ENCODE peak calls at places on chromosomes 7 and 10, in nine cellular contexts. L is left ventricle myocardium inferior, A is SK-N-SH, D is mammary epithelial cell, T is psoas muscle, E is gastrocnemius medialis, K is AG09309, F is adipocyte, B is esophagus squamous epithelium. X is an unnamed sample.

GRCh38 chr7:154916381-154917213 is 86.3 kb downstream of the PAXIP1 start:
- DNase-seq in L (no peak), A (peak), D (no peak), T (no peak), E (no peak), K (no peak), F (no peak), B (no peak), X (no peak)

GRCh38 chr7:3955751-3956696 is 655.0 kb downstream of the SDK1 start:
- DNase-seq in L (no peak), A (no peak), D (peak), T (no peak), E (no peak), K (no peak), F (peak), B (no peak), X (peak)

GRCh38 chr10:30617070-30617469 is 12.5 kb downstream of the LYZL2 start:
- DNase-seq in L (no peak), A (no peak), D (no peak), T (no peak), E (no peak), K (no peak), F (no peak), B (no peak), X (no peak)

GRCh38 chr7:69864822-69865221 is 266.5 kb downstream of the AUTS2 start:
- DNase-seq in L (no peak), A (no peak), D (no peak), T (no peak), E (no peak), K (no peak), F (no peak), B (no peak), X (no peak)

GRCh38 chr10:45627412-45628048 is 45.0 kb downstream of the ZFAND4 start:
- DNase-seq in L (peak), A (no peak), D (no peak), T (no peak), E (peak), K (no peak), F (no peak), B (no peak), X (no peak)

GRCh38 chr10:121553455-121553854 is 44.8 kb downstream of the FGFR2 start:
- DNase-seq in L (no peak), A (no peak), D (no peak), T (no peak), E (no peak), K (no peak), F (no peak), B (no peak), X (no peak)

GRCh38 chr7:5693529-5693928 is 87.9 kb downstream of the RNF216 start:
- DNase-seq in L (no peak), A (no peak), D (peak), T (no peak), E (no peak), K (no peak), F (peak), B (no peak), X (peak)

GRCh38 chr10:122301055-122301810 is 30.1 kb downstream of the BTBD16 start:
- DNase-seq in L (no peak), A (no peak), D (no peak), T (no peak), E (no peak), K (peak), F (peak), B (no peak), X (no peak)

GRCh38 chr7:21414795-21415393 is 13.0 kb upstream of the SP4 start:
- DNase-seq in L (no peak), A (no peak), D (no peak), T (no peak), E (no peak), K (no peak), F (no peak), B (no peak), X (no peak)

GRCh38 chr10:79018591-79019011 is 50.2 kb upstream of the ZMIZ1 start:
- DNase-seq in L (no peak), A (peak), D (peak), T (peak), E (peak), K (no peak), F (no peak), B (no peak), X (no peak)

GRCh38 chr10:113108180-113108835 is 158.3 kb downstream of the TCF7L2 start:
- DNase-seq in L (no peak), A (peak), D (no peak), T (peak), E (no peak), K (no peak), F (no peak), B (no peak), X (no peak)

GRCh38 chr10:94123253-94123995 is 129.7 kb downstream of the PLCE1 start:
- DNase-seq in L (no peak), A (no peak), D (peak), T (no peak), E (no peak), K (peak), F (peak), B (no peak), X (no peak)

GRCh38 chr7:155009570-155010157 is 6.7 kb upstream of the PAXIP1 start:
- DNase-seq in L (no peak), A (peak), D (no peak), T (no peak), E (no peak), K (no peak), F (no peak), B (no peak), X (no peak)

GRCh38 chr10:75035975-75036708 is 75.3 kb upstream of the SAMD8 start:
- DNase-seq in L (no peak), A (no peak), D (peak), T (no peak), E (no peak), K (no peak), F (peak), B (no peak), X (no peak)

GRCh38 chr10:92440578-92440977 is 133.3 kb downstream of the IDE start:
- DNase-seq in L (no peak), A (no peak), D (no peak), T (no peak), E (no peak), K (no peak), F (no peak), B (no peak), X (no peak)

GRCh38 chr10:19816420-19817250 is at the start of gene PLXDC2:
- DNase-seq in L (peak), A (peak), D (peak), T (peak), E (peak), K (no peak), F (peak), B (no peak), X (no peak)
- H3K4me3 ChIP-seq in L (peak), A (peak), D (peak), T (peak), E (peak), K (peak), F (peak), B (peak), X (peak)

GRCh38 chr10:60254776-60255175 is 134.9 kb downstream of the ANK3 start:
- DNase-seq in L (no peak), A (no peak), D (no peak), T (no peak), E (no peak), K (no peak), F (no peak), B (no peak), X (no peak)

GRCh38 chr10:60257767-60258428 is 131.8 kb downstream of the ANK3 start:
- DNase-seq in L (no peak), A (no peak), D (no peak), T (no peak), E (no peak), K (no peak), F (no peak), B (no peak), X (no peak)

GRCh38 chr10:60262647-60263126 is 127.0 kb downstream of the ANK3 start:
- DNase-seq in L (no peak), A (no peak), D (no peak), T (no peak), E (no peak), K (no peak), F (no peak), B (no peak), X (no peak)

GRCh38 chr10:60260321-60260720 is 129.4 kb downstream of the ANK3 start:
- DNase-seq in L (no peak), A (no peak), D (no peak), T (no peak), E (no peak), K (no peak), F (no peak), B (no peak), X (no peak)

DNA sequence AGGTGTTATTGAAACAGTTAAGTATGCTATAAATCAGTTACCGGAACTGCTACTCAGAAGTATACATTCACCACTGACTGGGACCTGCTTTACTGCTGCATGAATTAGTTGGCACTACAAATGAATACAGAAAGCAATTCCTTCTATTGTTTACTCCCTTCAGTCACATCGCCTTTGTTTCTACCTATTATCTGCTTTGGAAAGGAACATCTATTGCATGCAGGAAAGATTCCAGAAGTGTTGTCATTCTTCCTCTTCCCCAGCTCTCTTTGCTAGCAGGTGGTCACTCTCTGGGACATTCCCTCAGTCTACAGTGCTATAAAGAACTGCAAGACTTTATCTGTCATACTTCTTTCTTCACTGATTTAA is 131.3 kb downstream of the ANK3 start:
- DNase-seq in L (no peak), A (no peak), D (no peak), T (no peak), E (no peak), K (no peak), F (no peak), B (no peak), X (no peak)
- H3K4me3 ChIP-seq in L (no peak), A (no peak), D (no peak), T (no peak), E (no peak), K (no peak), F (no peak), B (no peak), X (no peak)

DNA sequence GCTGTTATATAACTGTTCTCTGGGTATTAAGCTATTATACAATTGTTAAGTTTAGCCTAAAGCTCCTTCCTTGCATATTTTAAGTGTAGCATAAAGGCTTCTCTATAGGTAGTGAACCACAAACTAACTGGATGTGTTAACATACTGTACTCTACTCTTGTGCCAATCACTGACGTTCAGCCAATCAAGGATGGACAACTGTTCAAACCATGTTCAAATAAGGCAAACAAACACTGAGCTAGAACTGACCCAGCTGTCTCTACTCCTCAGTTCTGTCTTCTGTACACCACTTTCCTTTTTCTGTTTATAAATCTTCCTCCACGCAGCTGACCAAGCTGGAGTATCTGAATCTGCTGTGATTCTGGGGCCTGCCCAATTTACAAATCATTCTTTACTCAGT is 188.7 kb upstream of the MBL2 start:
- DNase-seq in L (no peak), A (no peak), D (no peak), T (no peak), E (no peak), K (no peak), F (no peak), B (no peak), X (no peak)
- H3K4me3 ChIP-seq in L (no peak), A (no peak), D (no peak), T (no peak), E (no peak), K (no peak), F (no peak), B (no peak), X (no peak)

DNA sequence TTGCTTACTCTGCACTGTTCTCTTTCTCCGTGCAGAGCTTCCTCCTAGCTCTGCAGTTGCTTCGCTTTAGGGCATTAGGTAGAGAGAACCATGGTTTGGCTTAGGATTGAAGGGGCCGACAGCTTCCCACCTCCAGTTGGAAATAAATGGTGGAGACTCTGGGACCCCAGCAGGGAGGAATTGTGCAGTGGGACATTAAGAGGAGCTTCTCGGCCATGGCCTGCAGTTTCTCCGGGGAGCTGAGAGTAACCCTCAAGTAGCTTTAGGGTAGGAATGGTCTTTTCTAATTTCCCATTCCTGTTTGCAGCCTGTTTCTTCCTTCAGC is 1.2 kb downstream of the SUFU start:
- DNase-seq in L (no peak), A (no peak), D (no peak), T (no peak), E (no peak), K (no peak), F (no peak), B (no peak), X (no peak)
- H3K4me3 ChIP-seq in L (peak), A (peak), D (peak), T (peak), E (peak), K (peak), F (peak), B (peak), X (peak)

DNA sequence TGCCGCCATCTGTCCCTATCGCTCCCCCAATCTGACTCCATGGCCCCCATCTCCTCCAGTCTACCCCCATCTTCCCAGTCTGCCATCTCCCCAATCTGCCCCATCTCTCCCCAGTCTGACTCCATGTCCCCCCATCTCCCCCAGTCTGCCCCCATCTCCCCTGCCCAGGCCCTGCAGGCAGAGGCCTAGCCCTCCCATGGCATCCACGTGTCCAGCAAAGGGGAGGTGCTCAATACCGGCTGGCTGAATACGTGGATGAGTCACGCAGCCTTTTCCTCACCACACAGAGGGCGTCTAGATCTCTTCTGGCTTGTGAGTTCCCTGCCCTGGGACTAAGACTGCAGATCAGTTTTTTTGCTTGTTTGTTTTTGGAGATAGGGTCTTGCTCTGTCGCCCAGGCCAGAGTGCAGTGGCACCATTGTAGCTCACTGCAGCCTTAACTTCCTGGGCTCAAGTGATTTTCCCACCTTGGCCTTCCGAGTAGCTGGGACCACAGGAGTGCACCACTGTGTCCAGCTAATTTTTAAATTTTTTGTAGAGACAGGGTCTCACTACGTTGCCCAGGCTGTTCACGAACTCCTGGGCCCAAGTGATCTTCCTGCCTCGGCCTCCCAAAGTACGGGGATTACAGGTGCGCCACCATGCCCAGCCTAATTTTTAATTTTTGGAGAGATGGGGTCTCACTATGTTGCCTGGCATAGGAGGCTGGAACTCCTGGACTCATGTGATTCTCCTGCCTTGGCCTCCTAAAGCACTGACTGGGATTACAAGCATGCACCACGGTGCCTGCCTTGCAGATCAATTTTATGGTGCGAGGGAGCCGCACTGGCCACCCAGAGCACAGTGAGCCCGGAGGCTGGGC is 15.3 kb upstream of the GPR146 start:
- DNase-seq in L (peak), A (peak), D (peak), T (peak), E (peak), K (peak), F (peak), B (peak), X (peak)
- H3K4me3 ChIP-seq in L (peak), A (peak), D (peak), T (peak), E (peak), K (peak), F (peak), B (peak), X (peak)

DNA sequence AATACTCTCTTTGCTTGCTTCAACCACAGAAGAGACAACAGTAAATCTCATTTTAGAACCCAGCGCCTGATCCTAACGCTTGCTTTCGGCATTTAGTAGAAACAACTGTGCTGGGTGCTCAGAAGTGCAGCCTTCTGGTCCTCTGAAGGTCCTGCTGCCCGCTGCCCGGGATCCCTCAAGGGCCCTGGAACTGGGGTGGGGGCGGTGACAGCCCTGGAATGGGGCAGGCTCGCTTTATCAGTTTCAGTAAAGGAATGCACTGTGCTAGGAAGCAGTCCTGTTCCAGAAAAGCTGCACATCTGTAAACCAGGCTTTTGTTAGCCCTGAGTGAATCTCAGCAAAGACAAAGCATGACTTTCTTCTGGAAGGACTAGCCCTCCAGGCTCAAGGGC is 254.6 kb downstream of the TNS3 start:
- DNase-seq in L (peak), A (peak), D (no peak), T (no peak), E (no peak), K (no peak), F (no peak), B (no peak), X (no peak)
- H3K4me3 ChIP-seq in L (peak), A (no peak), D (no peak), T (peak), E (no peak), K (no peak), F (peak), B (no peak), X (peak)

DNA sequence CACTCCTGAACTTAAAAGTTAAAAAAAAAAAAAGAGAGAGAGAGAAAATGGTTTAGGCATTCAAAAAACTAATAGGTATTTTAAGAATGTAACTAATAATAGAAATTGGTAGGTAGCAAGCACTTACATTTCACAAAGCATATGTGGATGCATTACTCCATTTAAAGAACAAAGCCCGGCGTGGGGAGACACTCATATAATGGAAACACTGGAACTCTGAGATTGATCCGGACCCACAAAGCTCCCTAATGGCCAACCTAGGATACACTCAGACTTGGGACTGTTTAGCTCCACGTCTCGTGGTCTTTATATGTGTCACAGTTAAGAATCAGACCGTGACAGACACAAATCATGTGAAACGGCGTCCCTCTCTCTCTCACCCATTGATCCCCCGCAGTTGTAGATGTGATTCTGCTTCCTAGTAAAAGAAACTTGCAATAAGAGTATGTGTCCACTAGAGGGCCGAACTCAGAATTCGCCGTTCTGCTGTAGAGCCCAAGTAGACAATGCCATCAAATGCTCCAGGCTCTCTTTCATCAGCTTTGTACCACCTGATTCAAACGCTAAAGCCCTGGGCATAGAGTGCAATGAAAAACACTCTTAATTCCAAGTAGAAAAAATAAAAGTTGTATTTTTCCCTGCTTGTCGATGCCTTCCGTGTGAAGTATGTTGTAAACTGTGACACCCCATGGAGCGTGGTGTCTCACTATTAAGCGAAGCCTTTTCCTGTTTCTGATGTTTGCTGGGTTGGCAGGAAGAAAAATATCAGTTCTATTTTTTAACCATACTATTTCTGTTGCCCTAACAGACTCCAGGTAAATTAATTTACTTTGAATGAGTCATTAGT is 429.0 kb upstream of the MTPN start:
- DNase-seq in L (no peak), A (peak), D (peak), T (no peak), E (peak), K (peak), F (peak), B (no peak), X (peak)
- H3K4me3 ChIP-seq in L (peak), A (no peak), D (no peak), T (no peak), E (no peak), K (no peak), F (no peak), B (no peak), X (no peak)

GRCh38 chr7:114943953-114944741 is 22.3 kb downstream of the MDFIC start:
- DNase-seq in L (no peak), A (no peak), D (no peak), T (no peak), E (no peak), K (no peak), F (peak), B (no peak), X (no peak)
- H3K4me3 ChIP-seq in L (peak), A (no peak), D (no peak), T (peak), E (peak), K (no peak), F (peak), B (peak), X (no peak)

GRCh38 chr7:16062269-16062668 is 359.1 kb downstream of the CRPPA start:
- DNase-seq in L (no peak), A (no peak), D (peak), T (no peak), E (no peak), K (peak), F (peak), B (no peak), X (peak)
- H3K4me3 ChIP-seq in L (no peak), A (no peak), D (no peak), T (no peak), E (no peak), K (no peak), F (no peak), B (no peak), X (no peak)

GRCh38 chr7:130922206-130923112 is 188.5 kb upstream of the KLF14 start:
- DNase-seq in L (no peak), A (no peak), D (no peak), T (no peak), E (no peak), K (no peak), F (no peak), B (no peak), X (no peak)
- H3K4me3 ChIP-seq in L (peak), A (no peak), D (no peak), T (peak), E (no peak), K (no peak), F (no peak), B (peak), X (no peak)

X was measured in skeletal muscle cell.